ENCODE peak calls at places on chromosomes 3 and 15, in four cellular contexts. T is GM12878, X is K562, W is HL-60. S is an unnamed sample.

GRCh38 chr3:43748179-43748578 is 57.4 kb downstream of the ABHD5 start:
- DNase-seq in X (no peak), W (no peak), T (no peak), S (no peak)

GRCh38 chr3:113211370-113212154 is at the start of gene BOC:
- DNase-seq in X (no peak), T (no peak), W (no peak), S (peak)

GRCh38 chr3:134205426-134205825 is 45.2 kb downstream of the RYK start:
- DNase-seq in W (no peak), T (no peak), X (no peak), S (no peak)

GRCh38 chr3:161028485-161029018 is 76.6 kb downstream of the B3GALNT1 start:
- DNase-seq in W (no peak), X (no peak), T (no peak), S (no peak)

GRCh38 chr3:62367735-62368704 is 5.3 kb downstream of the FEZF2 start:
- DNase-seq in W (no peak), T (no peak), X (no peak), S (no peak)

GRCh38 chr3:38458796-38459498 is 5.3 kb downstream of the ACVR2B start:
- DNase-seq in W (no peak), X (no peak), T (no peak), S (no peak)

GRCh38 chr3:51962854-51963530 is 4.3 kb downstream of the PCBP4 start:
- DNase-seq in X (no peak), T (no peak), W (no peak), S (no peak)

GRCh38 chr3:39260957-39261356 is 18.9 kb downstream of the CX3CR1 start:
- DNase-seq in W (peak), T (peak), X (peak), S (peak)

GRCh38 chr3:78580691-78581090 is 1187.1 kb downstream of the ROBO1 start:
- DNase-seq in X (no peak), T (no peak), W (no peak), S (no peak)

GRCh38 chr15:90217671-90218394 is 15.9 kb downstream of the CIB1 start:
- DNase-seq in W (no peak), X (no peak), T (no peak), S (no peak)

GRCh38 chr3:110419096-110419495 is 652.5 kb upstream of the NECTIN3 start:
- DNase-seq in W (no peak), X (no peak), T (no peak), S (no peak)

GRCh38 chr15:94653071-94653470 is 421.7 kb downstream of the MCTP2 start:
- DNase-seq in T (no peak), X (no peak), W (no peak), S (no peak)

GRCh38 chr15:35784745-35785144 is 238.8 kb upstream of the DPH6 start:
- DNase-seq in W (no peak), X (no peak), T (no peak), S (no peak)

GRCh38 chr15:90099868-90100854 is 2.1 kb downstream of the IDH2 start:
- DNase-seq in X (no peak), W (peak), T (no peak), S (no peak)

GRCh38 chr15:23857028-23857641 is 170.0 kb upstream of the NDN start:
- DNase-seq in T (no peak), X (peak), W (no peak), S (no peak)

GRCh38 chr3:70120360-70120966 is 120.9 kb downstream of the SAMMSON start:
- DNase-seq in W (peak), X (peak), T (peak), S (peak)

GRCh38 chr3:58585005-58585786 is 8.0 kb upstream of the FAM107A start:
- DNase-seq in T (no peak), X (peak), W (no peak), S (peak)

GRCh38 chr3:168047190-168047795 is 48.4 kb downstream of the GOLIM4 start:
- DNase-seq in X (peak), W (peak), T (peak), S (no peak)

GRCh38 chr3:194431553-194431952 is 32.5 kb upstream of the GP5 start:
- DNase-seq in W (no peak), X (no peak), T (no peak), S (no peak)

GRCh38 chr3:28081533-28081947 is 159.9 kb upstream of the CMC1 start:
- DNase-seq in T (peak), W (no peak), X (no peak), S (no peak)

GRCh38 chr3:4587061-4587837 is 94.1 kb downstream of the ITPR1 start:
- DNase-seq in X (no peak), W (no peak), T (no peak), S (no peak)

GRCh38 chr15:93241696-93242585 is 152.9 kb upstream of the RGMA start:
- DNase-seq in X (no peak), T (no peak), W (no peak), S (no peak)

GRCh38 chr3:129371041-129371826 is 57.2 kb downstream of the EFCAB12 start:
- DNase-seq in T (no peak), X (no peak), W (no peak), S (no peak)

GRCh38 chr15:83203543-83203942 is 4.1 kb downstream of the HDGFL3 start:
- DNase-seq in X (no peak), T (no peak), W (no peak), S (no peak)

GRCh38 chr3:152621006-152621868 is 213.7 kb upstream of the P2RY1 start:
- DNase-seq in T (no peak), W (no peak), X (no peak), S (no peak)

GRCh38 chr15:40693904-40694705 is 869 bp upstream of the RAD51 start:
- DNase-seq in T (peak), W (no peak), X (no peak), S (no peak)

GRCh38 chr15:39403674-39404117 is 177.2 kb upstream of the THBS1 start:
- DNase-seq in W (no peak), X (no peak), T (no peak), S (no peak)

GRCh38 chr3:71450985-71451560 is 132.5 kb downstream of the FOXP1 start:
- DNase-seq in T (no peak), W (no peak), X (no peak), S (no peak)

GRCh38 chr3:62870321-62870720 is 4.9 kb downstream of the CADPS start:
- DNase-seq in T (no peak), X (no peak), W (no peak), S (no peak)

GRCh38 chr15:40952301-40952900 is 870 bp upstream of the CHAC1 start:
- DNase-seq in T (no peak), W (no peak), X (no peak), S (no peak)

GRCh38 chr15:80893777-80894176 is 95.8 kb downstream of the MESD start:
- DNase-seq in W (no peak), X (no peak), T (no peak), S (no peak)

GRCh38 chr15:57914350-57915055 is 151.0 kb downstream of the ALDH1A2 start:
- DNase-seq in X (no peak), T (no peak), W (no peak), S (no peak)

GRCh38 chr3:152696962-152697361 is 138.0 kb upstream of the P2RY1 start:
- DNase-seq in X (no peak), T (no peak), W (no peak), S (no peak)

GRCh38 chr15:28104326-28104725 is 5.2 kb upstream of the OCA2 start:
- DNase-seq in T (no peak), W (no peak), X (no peak), S (no peak)
- TF ChIP-seq SPI1 in T (no peak), W (no peak), X (no peak), S (no peak)

GRCh38 chr3:138674131-138674530 is 65.6 kb downstream of the FAIM start:
- DNase-seq in X (no peak), T (no peak), W (no peak), S (no peak)

GRCh38 chr3:138678086-138678485 is 69.5 kb downstream of the FAIM start:
- DNase-seq in W (no peak), T (no peak), X (no peak), S (no peak)

GRCh38 chr3:138675393-138675792 is 66.8 kb downstream of the FAIM start:
- DNase-seq in X (no peak), T (no peak), W (no peak), S (no peak)

GRCh38 chr3:138670409-138670808 is 61.8 kb downstream of the FAIM start:
- DNase-seq in T (no peak), W (no peak), X (no peak), S (no peak)

GRCh38 chr3:138673641-138674040 is 65.1 kb downstream of the FAIM start:
- DNase-seq in W (no peak), X (no peak), T (no peak), S (no peak)
- TF ChIP-seq SPI1 in W (no peak), X (no peak), T (no peak), S (no peak)

GRCh38 chr3:177213806-177214528 is 16.7 kb upstream of the TBL1XR1 start:
- DNase-seq in X (no peak), T (no peak), W (no peak), S (no peak)
- TF ChIP-seq SPI1 in X (no peak), T (no peak), W (no peak), S (no peak)

GRCh38 chr3:10964537-10965167 is 27.9 kb upstream of the SLC6A1 start:
- DNase-seq in X (peak), T (no peak), W (no peak), S (no peak)
- TF ChIP-seq SPI1 in X (no peak), T (no peak), W (no peak), S (no peak)

DNA sequence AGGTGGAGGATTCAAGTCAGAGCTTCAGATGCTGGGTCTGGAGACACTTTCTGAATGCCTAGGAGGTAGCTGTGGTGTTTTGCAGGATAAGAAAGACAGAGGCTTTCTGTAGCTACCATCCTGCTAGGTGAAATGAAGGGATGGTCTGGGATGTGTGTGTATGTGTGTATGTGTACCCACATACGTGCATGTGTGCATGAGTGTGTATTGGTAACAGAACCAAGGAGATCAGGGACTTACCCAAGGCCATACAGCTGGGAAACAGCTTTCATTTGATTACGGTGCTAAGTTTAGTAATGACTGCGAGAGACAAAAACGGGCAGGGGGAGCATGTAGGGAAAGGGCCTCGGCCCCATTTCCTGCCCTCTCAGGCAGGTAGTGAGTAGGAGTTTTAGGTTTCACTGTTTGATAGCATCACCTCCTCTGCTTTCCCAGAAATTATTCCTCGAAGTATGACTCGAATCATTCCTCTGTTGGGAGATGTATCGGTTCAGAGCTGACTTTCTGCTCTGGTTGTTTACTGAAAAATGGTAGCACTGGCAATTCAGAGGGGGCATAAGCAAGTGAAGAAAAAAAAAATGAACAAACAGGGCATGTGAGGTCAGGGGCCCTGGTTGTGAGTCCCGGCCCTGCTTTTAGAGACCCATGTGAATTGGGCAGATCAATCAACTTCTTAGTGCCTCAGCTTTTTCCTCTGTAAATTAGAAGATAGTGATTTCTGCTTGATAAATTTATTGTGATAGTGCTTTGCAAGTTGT is 130.7 kb downstream of the LPP start:
- DNase-seq in T (no peak), X (no peak), W (no peak), S (no peak)
- TF ChIP-seq SPI1 in T (no peak), X (no peak), W (no peak), S (no peak)

DNA sequence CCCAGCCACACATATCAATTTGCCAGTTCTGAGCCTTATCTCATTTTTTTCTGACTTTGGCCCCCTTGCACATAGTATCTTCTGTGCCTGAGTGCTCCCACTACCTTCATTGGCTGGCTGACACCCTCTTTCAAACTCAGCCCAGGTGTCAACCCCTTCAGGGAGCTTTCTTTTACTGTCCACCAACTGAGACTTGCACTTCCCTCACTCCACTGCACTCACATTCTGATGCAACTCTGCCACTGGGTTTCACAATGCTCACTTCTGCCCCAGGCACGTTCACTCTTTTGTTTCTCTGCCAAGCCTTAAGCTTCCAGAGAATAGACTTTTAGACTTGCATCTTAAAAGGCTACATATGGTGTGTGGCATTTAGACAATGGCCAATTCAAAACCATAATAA is 101.5 kb upstream of the CBLB start:
- DNase-seq in T (no peak), X (no peak), W (peak), S (no peak)
- TF ChIP-seq SPI1 in T (no peak), X (no peak), W (peak), S (no peak)

DNA sequence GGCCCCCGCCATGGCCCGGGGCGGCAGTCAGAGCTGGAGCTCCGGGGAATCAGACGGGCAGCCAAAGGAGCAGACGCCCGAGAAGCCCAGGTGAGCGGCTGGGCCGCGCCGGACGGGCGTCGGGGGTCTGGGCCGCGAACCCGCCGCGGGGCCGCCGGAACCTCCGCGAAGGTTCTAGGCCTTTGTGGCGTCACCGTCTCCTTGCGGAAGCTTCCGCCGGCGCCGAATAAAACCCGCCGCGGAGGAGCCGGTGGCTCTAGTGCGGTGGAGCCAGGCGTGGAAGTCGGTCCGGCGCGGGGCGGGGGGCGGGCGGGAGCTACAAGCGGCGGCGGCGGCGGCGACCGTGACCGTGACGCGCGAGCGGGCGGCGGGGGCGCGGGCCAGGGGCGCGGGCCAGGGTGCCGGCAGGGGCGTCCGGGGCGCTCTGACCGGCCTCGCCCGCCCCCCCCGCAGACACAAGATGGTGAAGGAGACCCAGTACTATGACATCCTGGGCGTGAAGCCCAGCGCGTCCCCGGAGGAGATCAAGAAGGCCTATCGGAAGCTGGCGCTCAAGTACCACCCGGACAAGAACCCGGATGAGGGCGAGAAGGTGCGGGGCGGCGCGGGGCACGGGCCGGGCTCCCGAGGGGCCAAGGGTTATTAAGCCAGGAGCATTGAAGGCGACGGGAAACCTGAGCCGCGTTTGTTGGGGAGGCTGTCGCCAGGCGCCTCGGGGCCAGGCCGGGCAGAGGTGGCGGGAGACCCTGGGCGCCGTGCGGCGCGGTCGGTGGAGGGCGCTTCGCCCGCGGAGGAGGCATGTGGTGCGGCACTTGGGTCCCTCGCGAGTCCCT is at the start of gene DNAJA4:
- DNase-seq in X (no peak), W (no peak), T (no peak), S (peak)
- TF ChIP-seq SPI1 in X (no peak), W (no peak), T (no peak), S (no peak)

S was measured in GM12891.